ENCODE peak calls at places on chromosome 11, in nine cellular contexts. One of them, this sample, is unnamed. For H3K36me3, the result is how much of the 10 kb centered on the place peaks cover.

GRCh38 chr11:32307921-32308320 is 127.4 kb downstream of the WT1 start:
- ATAC-seq in Panc1: no peak
- ATAC-seq in body of pancreas: no peak
- ATAC-seq in GM23338: no peak
- ATAC-seq in RWPE2: no peak
- ATAC-seq in DND-41: no peak
- ATAC-seq in IMR-90: no peak
- ATAC-seq in lower lobe of right lung: no peak
- ATAC-seq in heart right ventricle: no peak
- ATAC-seq in this sample: no peak

GRCh38 chr11:123570939-123571590 is 83.4 kb downstream of the SCN3B start:
- ATAC-seq in lower lobe of right lung: no peak
- ATAC-seq in body of pancreas: no peak
- ATAC-seq in heart right ventricle: no peak
- ATAC-seq in RWPE2: no peak
- ATAC-seq in DND-41: no peak
- ATAC-seq in IMR-90: no peak
- ATAC-seq in Panc1: no peak
- ATAC-seq in GM23338: no peak
- ATAC-seq in this sample: no peak

GRCh38 chr11:122399375-122399774 is 256.1 kb upstream of the UBASH3B start:
- ATAC-seq in RWPE2: no peak
- ATAC-seq in heart right ventricle: no peak
- ATAC-seq in Panc1: no peak
- ATAC-seq in body of pancreas: no peak
- ATAC-seq in DND-41: no peak
- ATAC-seq in IMR-90: no peak
- ATAC-seq in GM23338: no peak
- ATAC-seq in lower lobe of right lung: no peak
- ATAC-seq in this sample: no peak

GRCh38 chr11:125373426-125374391 is 122.4 kb downstream of the FEZ1 start:
- ATAC-seq in lower lobe of right lung: peak
- ATAC-seq in body of pancreas: peak
- ATAC-seq in IMR-90: peak
- ATAC-seq in RWPE2: no peak
- ATAC-seq in Panc1: no peak
- ATAC-seq in heart right ventricle: peak
- ATAC-seq in DND-41: no peak
- ATAC-seq in GM23338: no peak
- ATAC-seq in this sample: no peak

GRCh38 chr11:79437981-79438630 is 2.7 kb downstream of the TENM4 start:
- ATAC-seq in heart right ventricle: peak
- ATAC-seq in IMR-90: peak
- ATAC-seq in GM23338: peak
- ATAC-seq in RWPE2: peak
- ATAC-seq in lower lobe of right lung: no peak
- ATAC-seq in DND-41: no peak
- ATAC-seq in body of pancreas: no peak
- ATAC-seq in Panc1: peak
- ATAC-seq in this sample: peak

GRCh38 chr11:79493555-79494171 is 52.8 kb upstream of the TENM4 start:
- ATAC-seq in Panc1: peak
- ATAC-seq in body of pancreas: peak
- ATAC-seq in GM23338: peak
- ATAC-seq in lower lobe of right lung: peak
- ATAC-seq in DND-41: peak
- ATAC-seq in heart right ventricle: peak
- ATAC-seq in IMR-90: peak
- ATAC-seq in RWPE2: peak
- ATAC-seq in this sample: peak

GRCh38 chr11:85647078-85647477 is 689 bp upstream of the TMEM126A start:
- ATAC-seq in RWPE2: peak
- ATAC-seq in heart right ventricle: peak
- ATAC-seq in body of pancreas: no peak
- ATAC-seq in DND-41: no peak
- ATAC-seq in GM23338: peak
- ATAC-seq in IMR-90: no peak
- ATAC-seq in lower lobe of right lung: no peak
- ATAC-seq in Panc1: no peak
- ATAC-seq in this sample: no peak

GRCh38 chr11:104763930-104764717 is 134.1 kb downstream of the CASP12 start:
- ATAC-seq in heart right ventricle: no peak
- ATAC-seq in RWPE2: no peak
- ATAC-seq in IMR-90: no peak
- ATAC-seq in DND-41: no peak
- ATAC-seq in lower lobe of right lung: no peak
- ATAC-seq in body of pancreas: no peak
- ATAC-seq in Panc1: no peak
- ATAC-seq in GM23338: no peak
- ATAC-seq in this sample: no peak

GRCh38 chr11:8080674-8081590 is at the start of gene TUB:
- ATAC-seq in body of pancreas: peak
- ATAC-seq in GM23338: peak
- ATAC-seq in heart right ventricle: no peak
- ATAC-seq in Panc1: peak
- ATAC-seq in IMR-90: peak
- ATAC-seq in DND-41: no peak
- ATAC-seq in lower lobe of right lung: peak
- ATAC-seq in RWPE2: peak
- ATAC-seq in this sample: peak

GRCh38 chr11:95296165-95296564 is 65.2 kb upstream of the SESN3 start:
- ATAC-seq in GM23338: no peak
- ATAC-seq in lower lobe of right lung: peak
- ATAC-seq in Panc1: no peak
- ATAC-seq in heart right ventricle: no peak
- ATAC-seq in RWPE2: no peak
- ATAC-seq in body of pancreas: peak
- ATAC-seq in IMR-90: no peak
- ATAC-seq in DND-41: no peak
- ATAC-seq in this sample: no peak

GRCh38 chr11:85813721-85814120 is 2.8 kb upstream of the SYTL2 start:
- ATAC-seq in IMR-90: no peak
- ATAC-seq in Panc1: no peak
- ATAC-seq in body of pancreas: no peak
- ATAC-seq in heart right ventricle: no peak
- ATAC-seq in GM23338: no peak
- ATAC-seq in DND-41: no peak
- ATAC-seq in RWPE2: no peak
- ATAC-seq in lower lobe of right lung: peak
- ATAC-seq in this sample: no peak

GRCh38 chr11:1298695-1299492 is 10.5 kb downstream of the TOLLIP start:
- ATAC-seq in Panc1: no peak
- ATAC-seq in lower lobe of right lung: peak
- ATAC-seq in DND-41: no peak
- ATAC-seq in heart right ventricle: peak
- ATAC-seq in body of pancreas: peak
- ATAC-seq in GM23338: peak
- ATAC-seq in IMR-90: peak
- ATAC-seq in RWPE2: peak
- ATAC-seq in this sample: peak

GRCh38 chr11:63998558-63999348 is 12.5 kb downstream of the OTUB1 start:
- ATAC-seq in IMR-90: no peak
- ATAC-seq in GM23338: peak
- ATAC-seq in heart right ventricle: no peak
- ATAC-seq in DND-41: no peak
- ATAC-seq in RWPE2: peak
- ATAC-seq in body of pancreas: no peak
- ATAC-seq in Panc1: peak
- ATAC-seq in lower lobe of right lung: peak
- ATAC-seq in this sample: no peak

GRCh38 chr11:82765466-82766034 is 31.9 kb upstream of the FAM181B start:
- ATAC-seq in lower lobe of right lung: no peak
- ATAC-seq in heart right ventricle: no peak
- ATAC-seq in Panc1: no peak
- ATAC-seq in GM23338: no peak
- ATAC-seq in RWPE2: no peak
- ATAC-seq in DND-41: no peak
- ATAC-seq in body of pancreas: no peak
- ATAC-seq in IMR-90: no peak
- ATAC-seq in this sample: no peak

GRCh38 chr11:72237112-72237931 is 6.7 kb downstream of the PHOX2A start:
- ATAC-seq in heart right ventricle: no peak
- ATAC-seq in Panc1: peak
- ATAC-seq in body of pancreas: no peak
- ATAC-seq in GM23338: peak
- ATAC-seq in lower lobe of right lung: no peak
- ATAC-seq in RWPE2: no peak
- ATAC-seq in IMR-90: no peak
- ATAC-seq in DND-41: no peak
- ATAC-seq in this sample: no peak

GRCh38 chr11:72236083-72236697 is 7.8 kb downstream of the PHOX2A start:
- ATAC-seq in RWPE2: no peak
- ATAC-seq in GM23338: no peak
- ATAC-seq in DND-41: no peak
- ATAC-seq in lower lobe of right lung: no peak
- ATAC-seq in Panc1: no peak
- ATAC-seq in heart right ventricle: no peak
- ATAC-seq in body of pancreas: no peak
- ATAC-seq in IMR-90: peak
- ATAC-seq in this sample: no peak

GRCh38 chr11:72235351-72236057 is 8.5 kb downstream of the PHOX2A start:
- ATAC-seq in Panc1: no peak
- ATAC-seq in IMR-90: no peak
- ATAC-seq in lower lobe of right lung: no peak
- ATAC-seq in DND-41: no peak
- ATAC-seq in GM23338: no peak
- ATAC-seq in RWPE2: no peak
- ATAC-seq in heart right ventricle: no peak
- ATAC-seq in body of pancreas: no peak
- ATAC-seq in this sample: no peak

GRCh38 chr11:72238040-72238450 is 5.9 kb downstream of the PHOX2A start:
- ATAC-seq in heart right ventricle: peak
- ATAC-seq in GM23338: peak
- ATAC-seq in IMR-90: peak
- ATAC-seq in DND-41: peak
- ATAC-seq in RWPE2: peak
- ATAC-seq in body of pancreas: peak
- ATAC-seq in Panc1: peak
- ATAC-seq in lower lobe of right lung: peak
- ATAC-seq in this sample: peak

DNA sequence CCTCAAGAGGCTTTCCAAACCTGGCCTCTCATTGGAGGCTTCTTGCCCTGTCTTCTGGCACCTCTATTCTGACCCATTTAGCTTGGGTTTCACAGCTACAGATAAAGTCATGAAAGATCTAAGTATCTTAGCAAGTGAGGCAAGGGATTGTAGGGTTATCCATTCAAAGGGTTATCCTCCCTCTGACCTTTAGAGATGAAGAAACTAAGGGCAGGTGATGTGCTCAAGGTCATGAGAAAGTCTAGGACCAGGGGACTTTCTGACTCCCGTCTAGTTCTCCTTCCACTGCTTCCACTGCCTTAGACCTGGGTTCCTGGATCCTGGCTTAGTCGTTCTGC is 7.2 kb downstream of the PHOX2A start:
- ATAC-seq in heart right ventricle: no peak
- ATAC-seq in RWPE2: no peak
- ATAC-seq in DND-41: no peak
- ATAC-seq in body of pancreas: no peak
- ATAC-seq in IMR-90: no peak
- ATAC-seq in lower lobe of right lung: no peak
- ATAC-seq in Panc1: no peak
- ATAC-seq in GM23338: no peak
- ATAC-seq in this sample: no peak
- H3K36me3 ChIP-seq in heart right ventricle: half or more
- H3K36me3 ChIP-seq in RWPE2: half or more
- H3K36me3 ChIP-seq in DND-41: half or more
- H3K36me3 ChIP-seq in body of pancreas: under half
- H3K36me3 ChIP-seq in IMR-90: half or more
- H3K36me3 ChIP-seq in lower lobe of right lung: half or more
- H3K36me3 ChIP-seq in Panc1: under half
- H3K36me3 ChIP-seq in GM23338: under half
- H3K36me3 ChIP-seq in this sample: half or more

DNA sequence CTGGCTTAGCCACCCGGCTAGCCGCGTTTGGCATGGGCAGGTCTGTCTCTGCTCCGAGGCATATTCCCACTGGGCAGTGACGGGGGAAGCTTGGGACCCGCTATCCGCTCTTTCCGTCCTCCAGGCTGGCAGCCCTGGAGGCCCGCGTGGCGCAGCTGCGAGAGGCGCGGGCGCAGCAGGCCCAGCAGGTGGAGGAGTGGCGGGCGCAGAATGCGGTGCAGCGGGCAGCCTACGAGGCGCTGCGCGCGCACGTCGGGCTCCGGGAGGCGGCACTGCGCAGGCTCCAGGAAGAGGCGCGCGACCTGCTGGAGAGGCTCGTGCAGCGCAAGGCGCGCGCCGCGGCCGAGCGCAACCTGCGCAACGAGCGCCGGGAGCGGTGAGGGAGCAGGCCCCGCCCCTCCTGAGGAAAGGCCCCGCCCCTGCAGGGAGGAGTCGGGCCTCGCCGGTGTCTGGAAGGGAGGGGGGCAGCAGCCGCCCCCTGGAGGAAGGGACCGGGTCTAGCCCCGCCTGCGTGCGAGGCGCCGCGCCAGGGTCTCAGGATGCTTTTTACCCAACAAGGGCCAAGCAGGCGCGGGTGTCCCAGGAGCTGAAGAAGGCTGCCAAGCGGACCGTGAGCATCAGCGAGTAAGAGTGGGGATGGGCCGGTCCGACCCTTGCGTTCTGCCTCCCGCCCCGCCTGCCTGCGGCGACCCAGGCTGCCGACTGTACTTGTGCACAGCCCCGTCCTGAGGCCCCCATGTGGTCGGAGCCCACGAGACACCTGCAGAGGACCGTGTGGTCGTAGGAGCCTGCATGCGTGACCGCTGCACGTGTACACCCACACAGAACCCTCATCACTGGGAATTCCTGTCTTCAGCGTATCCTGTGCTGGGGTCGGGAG is 7.9 kb downstream of the ATG16L2 start:
- ATAC-seq in body of pancreas: peak
- ATAC-seq in lower lobe of right lung: peak
- ATAC-seq in Panc1: peak
- ATAC-seq in IMR-90: peak
- ATAC-seq in heart right ventricle: peak
- ATAC-seq in DND-41: peak
- ATAC-seq in RWPE2: peak
- ATAC-seq in GM23338: peak
- ATAC-seq in this sample: peak
- H3K4me3 ChIP-seq in body of pancreas: no peak
- H3K4me3 ChIP-seq in lower lobe of right lung: peak
- H3K4me3 ChIP-seq in Panc1: peak
- H3K4me3 ChIP-seq in IMR-90: peak
- H3K4me3 ChIP-seq in heart right ventricle: peak
- H3K4me3 ChIP-seq in DND-41: no peak
- H3K4me3 ChIP-seq in RWPE2: peak
- H3K4me3 ChIP-seq in GM23338: peak
- H3K4me3 ChIP-seq in this sample: peak

GRCh38 chr11:68071281-68072048 is 32.6 kb downstream of the TCIRG1 start:
- ATAC-seq in Panc1: no peak
- ATAC-seq in DND-41: no peak
- ATAC-seq in GM23338: no peak
- ATAC-seq in IMR-90: no peak
- ATAC-seq in body of pancreas: no peak
- ATAC-seq in RWPE2: no peak
- ATAC-seq in lower lobe of right lung: no peak
- ATAC-seq in heart right ventricle: no peak
- ATAC-seq in this sample: no peak
- H3K36me3 ChIP-seq in Panc1: under half
- H3K36me3 ChIP-seq in DND-41: half or more
- H3K36me3 ChIP-seq in GM23338: half or more
- H3K36me3 ChIP-seq in IMR-90: under half
- H3K36me3 ChIP-seq in body of pancreas: under half
- H3K36me3 ChIP-seq in RWPE2: under half
- H3K36me3 ChIP-seq in lower lobe of right lung: half or more
- H3K36me3 ChIP-seq in heart right ventricle: half or more
- H3K36me3 ChIP-seq in this sample: half or more

GRCh38 chr11:130388607-130389205 is 39.7 kb downstream of the ADAMTS8 start:
- ATAC-seq in heart right ventricle: peak
- ATAC-seq in body of pancreas: no peak
- ATAC-seq in Panc1: no peak
- ATAC-seq in GM23338: no peak
- ATAC-seq in IMR-90: no peak
- ATAC-seq in lower lobe of right lung: no peak
- ATAC-seq in DND-41: peak
- ATAC-seq in RWPE2: no peak
- ATAC-seq in this sample: no peak
- H3K4me3 ChIP-seq in heart right ventricle: peak
- H3K4me3 ChIP-seq in body of pancreas: no peak
- H3K4me3 ChIP-seq in Panc1: no peak
- H3K4me3 ChIP-seq in GM23338: no peak
- H3K4me3 ChIP-seq in IMR-90: no peak
- H3K4me3 ChIP-seq in lower lobe of right lung: peak
- H3K4me3 ChIP-seq in DND-41: peak
- H3K4me3 ChIP-seq in RWPE2: no peak
- H3K4me3 ChIP-seq in this sample: no peak

This sample was measured in gastroesophageal sphincter.